ENCODE peak calls at places on chromosomes 11 and 22, in six cellular contexts. O is HCT116; F is CD8-positive, alpha-beta T cell; J is heart left ventricle; A is mammary epithelial cell; X is PC-3. P is an unnamed sample.

GRCh38 chr22:36369922-36370781 is 17.6 kb downstream of the MYH9 start:
- DNase-seq in O (no peak), F (peak; percentile 41), J (peak; percentile 67), A (peak; percentile 74), X (no peak), P (no peak)

GRCh38 chr11:132220464-132220863 is 850.0 kb downstream of the NTM start:
- DNase-seq in O (no peak), F (no peak), J (no peak), A (peak; percentile 4), X (no peak), P (peak; percentile 89)

GRCh38 chr11:8068605-8069221 is 12.3 kb upstream of the TUB start:
- DNase-seq in O (no peak), F (no peak), J (peak; percentile 69), A (no peak), X (peak; percentile 39), P (peak; percentile 69)

GRCh38 chr11:121757480-121758125 is 304.8 kb upstream of the SORL1-AS1 start:
- DNase-seq in O (no peak), F (no peak), J (no peak), A (peak; percentile 6), X (peak; percentile 63), P (no peak)

GRCh38 chr11:107549253-107549953 is 16.1 kb downstream of the ALKBH8 start:
- DNase-seq in O (no peak), F (peak; percentile 19), J (no peak), A (peak; percentile 27), X (peak; percentile 85), P (peak; percentile 25)

GRCh38 chr11:3638513-3638912 is 3.3 kb downstream of the ART5 start:
- DNase-seq in O (no peak), F (no peak), J (no peak), A (no peak), X (no peak), P (no peak)

GRCh38 chr22:45582236-45582954 is 79.7 kb downstream of the FBLN1 start:
- DNase-seq in O (no peak), F (no peak), J (no peak), A (no peak), X (no peak), P (no peak)

GRCh38 chr11:117898059-117898458 is 21.6 kb upstream of the FXYD6 start:
- DNase-seq in O (no peak), F (no peak), J (peak; percentile 28), A (no peak), X (no peak), P (no peak)

GRCh38 chr11:93740031-93740801 is 1.1 kb downstream of the TAF1D start:
- DNase-seq in O (no peak), F (peak; percentile 15), J (no peak), A (peak; percentile 79), X (peak; percentile 67), P (no peak)

GRCh38 chr22:23128269-23129108 is 13.3 kb downstream of the RSPH14 start:
- DNase-seq in O (peak; percentile 59), F (peak; percentile 84), J (peak; percentile 70), A (peak; percentile 47), X (peak; percentile 73), P (peak; percentile 70)

GRCh38 chr11:2789331-2789730 is 89.5 kb upstream of the KCNQ1OT1 start:
- DNase-seq in O (no peak), F (no peak), J (peak; percentile 17), A (no peak), X (no peak), P (no peak)

GRCh38 chr22:49408102-49408836 is 419.4 kb downstream of the BRD1 start:
- DNase-seq in O (no peak), F (no peak), J (no peak), A (no peak), X (no peak), P (no peak)

GRCh38 chr11:132719684-132720083 is 812.6 kb downstream of the OPCML start:
- DNase-seq in O (no peak), F (no peak), J (no peak), A (no peak), X (no peak), P (no peak)

GRCh38 chr11:20672575-20672974 is 3.2 kb downstream of the NELL1 start:
- DNase-seq in O (peak; percentile 6), F (no peak), J (no peak), A (no peak), X (peak; percentile 16), P (no peak)

GRCh38 chr11:68076371-68077042 is 37.7 kb downstream of the TCIRG1 start:
- DNase-seq in O (no peak), F (no peak), J (no peak), A (no peak), X (no peak), P (no peak)

GRCh38 chr11:90204832-90205646 is 17.8 kb downstream of the CHORDC1 start:
- DNase-seq in O (peak; percentile 39), F (no peak), J (no peak), A (peak; percentile 35), X (peak; percentile 75), P (peak; percentile 42)

GRCh38 chr11:73625690-73626318 is 20.6 kb upstream of the PLEKHB1 start:
- DNase-seq in O (peak; percentile 56), F (peak; percentile 71), J (peak; percentile 74), A (peak; percentile 61), X (peak; percentile 93), P (peak; percentile 59)

GRCh38 chr11:122796128-122796717 is 42.1 kb upstream of the CRTAM start:
- DNase-seq in O (no peak), F (peak; percentile 80), J (peak; percentile 46), A (no peak), X (peak; percentile 79), P (peak; percentile 55)

GRCh38 chr11:83249972-83250593 is 36.1 kb downstream of the CCDC90B start:
- DNase-seq in O (peak; percentile 21), F (peak; percentile 11), J (no peak), A (peak; percentile 20), X (peak; percentile 70), P (peak; percentile 33)

GRCh38 chr22:39117585-39118191 is 20.6 kb downstream of the APOBEC3H start:
- DNase-seq in O (peak; percentile 53), F (peak; percentile 74), J (peak; percentile 52), A (peak; percentile 42), X (peak; percentile 61), P (peak; percentile 20)

DNA sequence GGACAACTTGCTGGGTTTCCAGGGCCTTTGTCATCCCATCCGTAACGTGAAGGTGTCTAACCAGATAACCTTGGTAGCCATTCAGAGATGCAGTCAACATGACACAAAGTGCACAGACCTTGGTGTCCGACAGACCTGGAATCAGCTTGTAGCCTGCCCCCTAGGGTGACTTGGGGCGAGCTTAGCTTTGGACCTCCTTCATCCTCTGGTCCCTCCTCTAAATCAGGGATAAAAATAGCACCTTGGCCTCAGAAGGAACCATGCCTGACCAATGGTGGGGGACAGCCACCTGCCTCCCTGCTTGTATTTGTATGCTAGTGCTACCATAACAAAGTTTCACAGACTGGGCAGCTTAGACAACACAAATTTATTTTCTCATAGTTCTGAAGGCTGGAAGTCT is 3.7 kb downstream of the SNRPD3 start:
- DNase-seq in O (no peak), F (no peak), J (no peak), A (no peak), X (no peak), P (no peak)
- H3K27ac ChIP-seq in O (no peak overlapping the region), F (no peak overlapping the region), J (no peak overlapping the region), A (no peak overlapping the region), X (no peak overlapping the region), P (no peak overlapping the region)

DNA sequence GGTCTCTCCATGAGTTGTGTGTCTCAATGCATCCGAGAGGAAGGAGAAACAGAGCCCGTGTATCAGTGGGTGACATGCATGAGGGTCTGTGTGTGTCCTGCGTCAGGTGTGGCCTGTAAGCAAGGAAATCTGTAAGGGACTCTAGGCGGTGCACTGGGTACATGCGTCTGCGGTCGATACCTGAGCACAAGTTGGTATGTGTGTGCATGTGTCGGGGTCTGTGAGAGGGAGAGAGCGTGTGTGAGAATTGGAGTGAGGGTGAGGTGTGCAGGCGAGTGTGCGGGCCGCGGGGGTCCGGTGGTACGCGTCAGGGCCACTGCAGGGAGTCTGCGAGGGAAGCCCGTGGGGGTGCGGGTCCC is 503 bp downstream of the CDC42BPG start:
- DNase-seq in O (no peak), F (no peak), J (no peak), A (peak; percentile 43), X (peak; percentile 41), P (no peak)
- H3K4me3 ChIP-seq in O (peak overlapping the region; percentile 95), F (peak overlapping the region; percentile 58), J (peak overlapping the region; percentile 59), A (peak overlapping the region; percentile 65), X (peak overlapping the region; percentile 83), P (peak overlapping the region; percentile 20)

GRCh38 chr11:34417203-34417602 is 21.5 kb upstream of the CAT start:
- DNase-seq in O (no peak), F (no peak), J (no peak), A (no peak), X (no peak), P (no peak)
- TF ChIP-seq CTCF in O (no peak), F (no peak), J (no peak), A (no peak), X (peak; percentile 37), P (peak; percentile 21)

GRCh38 chr11:351411-351810 is 17.9 kb upstream of the B4GALNT4 start:
- DNase-seq in O (no peak), F (no peak), J (no peak), A (no peak), X (no peak), P (no peak)

GRCh38 chr11:353315-353857 is 15.9 kb upstream of the B4GALNT4 start:
- DNase-seq in O (no peak), F (no peak), J (peak; percentile 90), A (no peak), X (peak; percentile 13), P (peak; percentile 57)

GRCh38 chr11:346529-346928 is 22.8 kb upstream of the B4GALNT4 start:
- DNase-seq in O (no peak), F (no peak), J (no peak), A (no peak), X (no peak), P (no peak)

GRCh38 chr11:352456-353180 is 16.7 kb upstream of the B4GALNT4 start:
- DNase-seq in O (no peak), F (no peak), J (no peak), A (no peak), X (no peak), P (no peak)

GRCh38 chr11:350723-351255 is 18.5 kb upstream of the B4GALNT4 start:
- DNase-seq in O (no peak), F (no peak), J (no peak), A (peak; percentile 87), X (no peak), P (no peak)
- H3K27ac ChIP-seq in O (no peak overlapping the region), F (no peak overlapping the region), J (no peak overlapping the region), A (no peak overlapping the region), X (no peak overlapping the region), P (no peak overlapping the region)

DNA sequence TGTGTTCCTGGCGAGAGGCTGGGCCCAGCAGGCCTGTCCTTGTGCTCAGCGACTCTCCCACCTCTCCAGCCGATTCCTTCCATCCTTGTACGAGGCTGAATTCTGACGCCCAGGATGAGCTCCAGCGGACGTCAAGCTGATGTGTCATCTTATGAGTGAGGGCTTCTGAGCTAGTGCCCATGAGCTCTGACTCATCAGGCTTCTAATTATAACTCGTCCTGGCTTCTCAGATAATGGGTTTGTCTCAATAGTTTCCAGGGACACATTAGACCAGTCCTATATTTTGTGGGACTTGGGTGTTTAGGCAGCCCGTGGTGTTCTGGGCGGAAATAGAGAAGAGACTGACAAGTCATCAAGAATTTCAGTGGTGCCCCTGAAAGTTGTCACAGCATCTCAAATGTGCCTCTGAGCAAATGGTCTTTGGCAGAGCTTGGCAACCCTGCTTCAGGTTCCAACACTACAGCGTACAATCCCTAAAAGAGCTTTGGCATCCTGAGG is 108.2 kb upstream of the CD44 start:
- DNase-seq in O (peak; percentile 87), F (no peak), J (peak; percentile 76), A (peak; percentile 97), X (peak; percentile 96), P (peak; percentile 98)
- H3K4me3 ChIP-seq in O (peak overlapping the region; percentile 35), F (no peak overlapping the region), J (no peak overlapping the region), A (no peak overlapping the region), X (peak overlapping the region; percentile 40), P (no peak overlapping the region)

GRCh38 chr11:11788067-11788710 is 53.6 kb upstream of the USP47 start:
- DNase-seq in O (no peak), F (no peak), J (no peak), A (no peak), X (no peak), P (no peak)
- TF ChIP-seq CTCF in O (no peak), F (no peak), J (no peak), A (no peak), X (no peak), P (no peak)

P was measured in brain microvascular endothelial cell.